ENCODE peak calls at places on chromosomes 4 and X, in eight cellular contexts. M is NCI-H460, S is endodermal cell, J is hippocampal formation, V is NCI-H1436, T is brain microvascular endothelial cell, G is C1 segment of cervical spinal cord, W is DMS153. E is an unnamed sample.

GRCh38 chrX:39757971-39758370 is 339.8 kb downstream of the BCOR start:
- DNase-seq in M (no peak), S (no peak), J (no peak), V (no peak), T (no peak), G (no peak), W (no peak), E (no peak)

GRCh38 chr4:59818656-59819055 is 1381.5 kb upstream of the ADGRL3 start:
- DNase-seq in M (peak; percentile 30), S (no peak), J (no peak), V (no peak), T (no peak), G (no peak), W (no peak), E (no peak)

GRCh38 chr4:183072181-183072580 is 26.9 kb upstream of the WWC2 start:
- DNase-seq in M (no peak), S (no peak), J (no peak), V (no peak), T (no peak), G (no peak), W (no peak), E (no peak)

GRCh38 chr4:6840062-6840976 is 57.8 kb downstream of the KIAA0232 start:
- DNase-seq in M (no peak), S (no peak), J (no peak), V (no peak), T (peak; percentile 18), G (no peak), W (no peak), E (peak; percentile 60)

GRCh38 chrX:53831662-53832635 is 145.4 kb upstream of the HUWE1 start:
- DNase-seq in M (peak; percentile 48), S (peak; percentile 78), J (no peak), V (peak; percentile 27), T (peak; percentile 24), G (no peak), W (no peak), E (no peak)

GRCh38 chrX:23898412-23898959 is 9.3 kb downstream of the APOO start:
- DNase-seq in M (peak; percentile 55), S (no peak), J (no peak), V (no peak), T (no peak), G (no peak), W (no peak), E (no peak)

GRCh38 chr4:80058740-80059139 is 14.3 kb downstream of the ANTXR2 start:
- DNase-seq in M (no peak), S (no peak), J (no peak), V (no peak), T (no peak), G (no peak), W (no peak), E (no peak)

GRCh38 chr4:55758081-55758480 is 61.5 kb upstream of the EXOC1L start:
- DNase-seq in M (no peak), S (no peak), J (no peak), V (no peak), T (no peak), G (no peak), W (peak; percentile 87), E (peak; percentile 29)

GRCh38 chr4:113052379-113052951 is 3.0 kb downstream of the ANK2 start:
- DNase-seq in M (no peak), S (no peak), J (no peak), V (no peak), T (peak; percentile 44), G (no peak), W (peak; percentile 54), E (peak; percentile 68)

GRCh38 chrX:69503228-69503834 is 795 bp upstream of the NALF2 start:
- DNase-seq in M (peak; percentile 50), S (no peak), J (no peak), V (peak; percentile 78), T (no peak), G (no peak), W (peak; percentile 10), E (no peak)

E was measured in skeletal muscle cell.